ENCODE peak calls at places on chromosomes 7 and 10, in nine cellular contexts. One of them, this sample, is unnamed.
A peak's percentile ranks its signal among the peaks of the same experiment; 100 is the strongest.

GRCh38 chr7:150753826-150754603 is 16.8 kb downstream of the GIMAP5 start:
- DNase-seq in fibroblast of lung: no peak
- DNase-seq in WERI-Rb-1: peak; percentile 26
- DNase-seq in colonic mucosa: no peak
- DNase-seq in hepatocyte: no peak
- DNase-seq in lung: no peak
- DNase-seq in upper lobe of left lung: no peak
- DNase-seq in Panc1: no peak
- DNase-seq in stomach: no peak
- DNase-seq in this sample: no peak

GRCh38 chr7:138002828-138003189 is 923 bp upstream of the CREB3L2 start:
- DNase-seq in stomach: no peak
- DNase-seq in hepatocyte: no peak
- DNase-seq in lung: no peak
- DNase-seq in upper lobe of left lung: no peak
- DNase-seq in colonic mucosa: no peak
- DNase-seq in fibroblast of lung: no peak
- DNase-seq in WERI-Rb-1: no peak
- DNase-seq in Panc1: no peak
- DNase-seq in this sample: no peak

GRCh38 chr10:103766751-103767509 is 88.4 kb downstream of the SH3PXD2A start:
- DNase-seq in upper lobe of left lung: no peak
- DNase-seq in Panc1: no peak
- DNase-seq in fibroblast of lung: no peak
- DNase-seq in WERI-Rb-1: no peak
- DNase-seq in lung: no peak
- DNase-seq in stomach: no peak
- DNase-seq in hepatocyte: no peak
- DNase-seq in colonic mucosa: no peak
- DNase-seq in this sample: no peak

GRCh38 chr10:58512470-58513188 is at the start of gene BICC1:
- DNase-seq in stomach: no peak
- DNase-seq in hepatocyte: peak; percentile 76
- DNase-seq in fibroblast of lung: peak; percentile 69
- DNase-seq in WERI-Rb-1: peak; percentile 55
- DNase-seq in upper lobe of left lung: peak; percentile 89
- DNase-seq in colonic mucosa: peak; percentile 47
- DNase-seq in lung: no peak
- DNase-seq in Panc1: no peak
- DNase-seq in this sample: peak; percentile 25

GRCh38 chr7:47516985-47517590 is 64.8 kb downstream of the TNS3 start:
- DNase-seq in hepatocyte: no peak
- DNase-seq in upper lobe of left lung: no peak
- DNase-seq in Panc1: no peak
- DNase-seq in fibroblast of lung: peak; percentile 37
- DNase-seq in WERI-Rb-1: no peak
- DNase-seq in colonic mucosa: peak; percentile 75
- DNase-seq in stomach: peak; percentile 88
- DNase-seq in lung: no peak
- DNase-seq in this sample: no peak

GRCh38 chr10:126476256-126476655 is 88.0 kb upstream of the ADAM12 start:
- DNase-seq in lung: no peak
- DNase-seq in Panc1: no peak
- DNase-seq in upper lobe of left lung: no peak
- DNase-seq in WERI-Rb-1: peak; percentile 75
- DNase-seq in fibroblast of lung: no peak
- DNase-seq in colonic mucosa: no peak
- DNase-seq in hepatocyte: no peak
- DNase-seq in stomach: no peak
- DNase-seq in this sample: no peak

GRCh38 chr7:112129655-112130323 is 76.4 kb downstream of the DOCK4 start:
- DNase-seq in stomach: peak; percentile 25
- DNase-seq in lung: peak; percentile 50
- DNase-seq in Panc1: no peak
- DNase-seq in fibroblast of lung: no peak
- DNase-seq in hepatocyte: no peak
- DNase-seq in WERI-Rb-1: no peak
- DNase-seq in upper lobe of left lung: no peak
- DNase-seq in colonic mucosa: no peak
- DNase-seq in this sample: peak; percentile 32

GRCh38 chr7:5635461-5636445 is 145.7 kb downstream of the RNF216 start:
- DNase-seq in hepatocyte: no peak
- DNase-seq in stomach: no peak
- DNase-seq in lung: no peak
- DNase-seq in Panc1: no peak
- DNase-seq in WERI-Rb-1: no peak
- DNase-seq in fibroblast of lung: peak; percentile 21
- DNase-seq in colonic mucosa: no peak
- DNase-seq in upper lobe of left lung: no peak
- DNase-seq in this sample: no peak

GRCh38 chr10:110471566-110472139 is 26.1 kb upstream of the DUSP5 start:
- DNase-seq in hepatocyte: no peak
- DNase-seq in upper lobe of left lung: no peak
- DNase-seq in Panc1: no peak
- DNase-seq in stomach: no peak
- DNase-seq in lung: no peak
- DNase-seq in WERI-Rb-1: no peak
- DNase-seq in colonic mucosa: no peak
- DNase-seq in fibroblast of lung: peak; percentile 88
- DNase-seq in this sample: peak; percentile 66

GRCh38 chr7:152970481-152970880 is 210.9 kb downstream of the ACTR3B start:
- DNase-seq in fibroblast of lung: no peak
- DNase-seq in upper lobe of left lung: no peak
- DNase-seq in Panc1: no peak
- DNase-seq in WERI-Rb-1: no peak
- DNase-seq in stomach: no peak
- DNase-seq in colonic mucosa: no peak
- DNase-seq in lung: no peak
- DNase-seq in hepatocyte: no peak
- DNase-seq in this sample: no peak

GRCh38 chr7:152969335-152969734 is 209.8 kb downstream of the ACTR3B start:
- DNase-seq in hepatocyte: no peak
- DNase-seq in WERI-Rb-1: no peak
- DNase-seq in fibroblast of lung: no peak
- DNase-seq in lung: no peak
- DNase-seq in stomach: no peak
- DNase-seq in upper lobe of left lung: no peak
- DNase-seq in Panc1: no peak
- DNase-seq in colonic mucosa: no peak
- DNase-seq in this sample: no peak

GRCh38 chr7:152968003-152968402 is 208.5 kb downstream of the ACTR3B start:
- DNase-seq in Panc1: no peak
- DNase-seq in colonic mucosa: no peak
- DNase-seq in lung: no peak
- DNase-seq in stomach: no peak
- DNase-seq in hepatocyte: peak; percentile 40
- DNase-seq in WERI-Rb-1: no peak
- DNase-seq in upper lobe of left lung: no peak
- DNase-seq in fibroblast of lung: no peak
- DNase-seq in this sample: no peak

GRCh38 chr7:152966189-152966588 is 206.6 kb downstream of the ACTR3B start:
- DNase-seq in Panc1: no peak
- DNase-seq in lung: no peak
- DNase-seq in colonic mucosa: no peak
- DNase-seq in WERI-Rb-1: no peak
- DNase-seq in stomach: no peak
- DNase-seq in hepatocyte: no peak
- DNase-seq in upper lobe of left lung: no peak
- DNase-seq in fibroblast of lung: no peak
- DNase-seq in this sample: no peak

GRCh38 chr7:152969839-152970238 is 210.3 kb downstream of the ACTR3B start:
- DNase-seq in upper lobe of left lung: no peak
- DNase-seq in WERI-Rb-1: no peak
- DNase-seq in Panc1: no peak
- DNase-seq in colonic mucosa: no peak
- DNase-seq in lung: no peak
- DNase-seq in hepatocyte: no peak
- DNase-seq in stomach: no peak
- DNase-seq in fibroblast of lung: no peak
- DNase-seq in this sample: no peak
- H3K27ac ChIP-seq in upper lobe of left lung: no peak overlapping the region
- H3K27ac ChIP-seq in WERI-Rb-1: no peak overlapping the region
- H3K27ac ChIP-seq in Panc1: no peak overlapping the region
- H3K27ac ChIP-seq in colonic mucosa: no peak overlapping the region
- H3K27ac ChIP-seq in lung: no peak overlapping the region
- H3K27ac ChIP-seq in hepatocyte: no peak overlapping the region
- H3K27ac ChIP-seq in stomach: no peak overlapping the region
- H3K27ac ChIP-seq in fibroblast of lung: no peak overlapping the region
- H3K27ac ChIP-seq in this sample: no peak overlapping the region

DNA sequence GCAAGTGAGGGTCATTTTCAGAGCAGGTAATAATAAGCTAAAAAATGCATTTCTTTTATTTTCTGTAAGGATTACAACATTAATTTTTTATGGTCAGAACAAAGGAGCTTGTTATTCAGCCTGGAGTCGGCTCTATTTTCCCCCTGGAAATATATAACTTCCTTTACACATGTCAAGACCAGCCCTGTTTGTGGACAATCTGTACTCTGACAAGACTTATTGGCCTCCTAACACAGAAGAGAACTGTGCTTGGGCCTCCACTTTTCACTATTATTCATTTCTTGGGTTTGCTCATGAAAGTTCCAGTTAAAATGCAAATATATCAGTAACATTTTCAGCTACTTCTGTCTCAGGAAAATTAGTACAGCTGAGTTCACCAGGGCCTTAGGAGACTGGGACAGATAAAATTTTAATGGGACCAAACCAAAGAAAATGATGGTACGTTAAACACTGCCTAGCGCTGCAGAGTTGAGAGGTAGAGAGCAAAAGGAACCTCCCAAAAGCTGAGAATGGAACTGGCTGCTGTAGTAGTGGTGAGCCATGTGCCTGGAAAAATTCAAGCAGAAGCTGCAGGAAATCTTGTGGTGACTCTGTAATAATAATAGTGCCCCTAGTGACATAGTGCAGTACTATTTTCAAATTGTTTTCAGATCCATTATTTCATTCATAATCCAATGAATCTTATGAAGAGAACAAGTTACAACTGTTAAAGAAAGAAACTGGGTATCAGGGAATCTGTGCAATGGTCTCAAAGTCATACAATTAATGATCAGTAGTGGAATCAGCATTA is 227.2 kb upstream of the KIAA1217 start:
- DNase-seq in WERI-Rb-1: no peak
- DNase-seq in lung: no peak
- DNase-seq in hepatocyte: no peak
- DNase-seq in fibroblast of lung: no peak
- DNase-seq in stomach: no peak
- DNase-seq in colonic mucosa: no peak
- DNase-seq in upper lobe of left lung: no peak
- DNase-seq in Panc1: no peak
- DNase-seq in this sample: no peak
- TF ChIP-seq CTCF in WERI-Rb-1: no peak
- TF ChIP-seq CTCF in lung: no peak
- TF ChIP-seq CTCF in hepatocyte: peak; percentile 6
- TF ChIP-seq CTCF in fibroblast of lung: no peak
- TF ChIP-seq CTCF in stomach: no peak
- TF ChIP-seq CTCF in colonic mucosa: no peak
- TF ChIP-seq CTCF in upper lobe of left lung: no peak
- TF ChIP-seq CTCF in Panc1: peak; percentile 16
- TF ChIP-seq CTCF in this sample: no peak

DNA sequence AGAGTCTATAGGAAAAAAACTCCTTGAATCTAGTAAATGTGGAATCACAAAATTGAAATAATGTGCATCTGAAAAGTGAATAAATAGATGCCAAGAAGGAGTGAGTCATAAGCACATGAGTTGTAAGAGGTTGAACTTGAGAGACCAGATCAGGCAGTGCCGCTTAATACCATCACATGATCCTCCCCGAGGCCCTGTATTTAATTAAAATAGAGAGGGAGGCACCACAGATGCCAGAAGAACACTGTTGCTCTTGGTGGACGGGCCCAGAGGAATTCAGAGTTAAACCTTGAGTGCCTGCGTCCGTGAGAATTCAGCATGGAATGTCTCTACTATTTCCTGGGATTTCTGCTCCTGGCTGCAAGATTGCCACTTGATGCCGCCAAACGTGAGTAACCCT is at the start of gene GPNMB:
- DNase-seq in hepatocyte: peak; percentile 50
- DNase-seq in fibroblast of lung: peak; percentile 82
- DNase-seq in WERI-Rb-1: no peak
- DNase-seq in upper lobe of left lung: no peak
- DNase-seq in Panc1: no peak
- DNase-seq in stomach: no peak
- DNase-seq in lung: no peak
- DNase-seq in colonic mucosa: peak; percentile 32
- DNase-seq in this sample: peak; percentile 61
- H3K27ac ChIP-seq in hepatocyte: no peak within 1 kb of the TSS
- H3K27ac ChIP-seq in fibroblast of lung: peak within 1 kb of the TSS; percentile 17
- H3K27ac ChIP-seq in WERI-Rb-1: no peak within 1 kb of the TSS
- H3K27ac ChIP-seq in upper lobe of left lung: peak within 1 kb of the TSS; percentile 77
- H3K27ac ChIP-seq in Panc1: no peak within 1 kb of the TSS
- H3K27ac ChIP-seq in stomach: peak within 1 kb of the TSS; percentile 48
- H3K27ac ChIP-seq in lung: peak within 1 kb of the TSS; percentile 65
- H3K27ac ChIP-seq in colonic mucosa: peak within 1 kb of the TSS; percentile 36
- H3K27ac ChIP-seq in this sample: peak within 1 kb of the TSS; percentile 31

GRCh38 chr10:35399414-35400009 is 63.2 kb downstream of the CCNY start:
- DNase-seq in colonic mucosa: no peak
- DNase-seq in Panc1: no peak
- DNase-seq in fibroblast of lung: no peak
- DNase-seq in upper lobe of left lung: no peak
- DNase-seq in lung: no peak
- DNase-seq in hepatocyte: no peak
- DNase-seq in WERI-Rb-1: no peak
- DNase-seq in stomach: no peak
- DNase-seq in this sample: no peak

GRCh38 chr10:35398888-35399287 is 62.6 kb downstream of the CCNY start:
- DNase-seq in lung: no peak
- DNase-seq in fibroblast of lung: no peak
- DNase-seq in colonic mucosa: no peak
- DNase-seq in stomach: no peak
- DNase-seq in upper lobe of left lung: no peak
- DNase-seq in Panc1: no peak
- DNase-seq in hepatocyte: no peak
- DNase-seq in WERI-Rb-1: no peak
- DNase-seq in this sample: no peak

GRCh38 chr10:35396560-35397434 is 60.5 kb downstream of the CCNY start:
- DNase-seq in colonic mucosa: no peak
- DNase-seq in WERI-Rb-1: peak; percentile 43
- DNase-seq in lung: no peak
- DNase-seq in stomach: no peak
- DNase-seq in Panc1: no peak
- DNase-seq in fibroblast of lung: no peak
- DNase-seq in hepatocyte: no peak
- DNase-seq in upper lobe of left lung: no peak
- DNase-seq in this sample: no peak

GRCh38 chr10:35397953-35398352 is 61.6 kb downstream of the CCNY start:
- DNase-seq in lung: no peak
- DNase-seq in upper lobe of left lung: no peak
- DNase-seq in Panc1: no peak
- DNase-seq in WERI-Rb-1: no peak
- DNase-seq in fibroblast of lung: no peak
- DNase-seq in hepatocyte: no peak
- DNase-seq in colonic mucosa: no peak
- DNase-seq in stomach: no peak
- DNase-seq in this sample: no peak

DNA sequence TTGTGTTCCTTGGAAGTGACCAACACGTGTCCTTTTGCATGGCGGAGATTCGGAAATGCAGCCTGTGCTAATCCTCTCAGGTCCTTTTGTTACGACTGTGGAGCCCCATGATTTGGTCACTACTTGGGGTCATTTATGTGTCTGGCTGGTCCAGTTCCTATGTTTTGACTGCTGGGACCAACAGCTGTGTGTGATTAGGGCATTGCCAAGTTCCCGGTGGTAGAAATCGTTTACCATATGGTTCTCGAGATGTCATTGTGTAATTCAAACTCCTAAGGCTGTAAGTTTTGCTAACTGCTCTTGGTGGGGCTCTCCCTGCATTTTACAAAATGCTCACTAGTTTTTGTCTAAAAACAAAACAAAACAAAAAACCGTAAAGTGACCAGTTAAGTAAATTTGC is 62.0 kb downstream of the CCNY start:
- DNase-seq in WERI-Rb-1: no peak
- DNase-seq in upper lobe of left lung: no peak
- DNase-seq in colonic mucosa: no peak
- DNase-seq in lung: no peak
- DNase-seq in fibroblast of lung: no peak
- DNase-seq in hepatocyte: no peak
- DNase-seq in stomach: no peak
- DNase-seq in Panc1: no peak
- DNase-seq in this sample: no peak
- TF ChIP-seq CTCF in WERI-Rb-1: no peak
- TF ChIP-seq CTCF in upper lobe of left lung: no peak
- TF ChIP-seq CTCF in colonic mucosa: no peak
- TF ChIP-seq CTCF in lung: no peak
- TF ChIP-seq CTCF in fibroblast of lung: no peak
- TF ChIP-seq CTCF in hepatocyte: no peak
- TF ChIP-seq CTCF in stomach: no peak
- TF ChIP-seq CTCF in Panc1: no peak
- TF ChIP-seq CTCF in this sample: no peak